ENCODE peak calls at places on chromosomes 3 and 15, in five cellular contexts. H is A673, V is AG04450, M is cardiac muscle cell, F is Peyer's patch. S is an unnamed sample.

GRCh38 chr3:60055765-60056164 is 1005.9 kb upstream of the CFAP20DC start:
- DNase-seq in H (no peak), V (no peak), M (peak), F (no peak), S (no peak)

GRCh38 chr15:85755471-85755870 is 39.3 kb downstream of the KLHL25 start:
- DNase-seq in H (no peak), V (no peak), M (no peak), F (no peak), S (no peak)

GRCh38 chr3:186598108-186598784 is 14.6 kb upstream of the AHSG start:
- DNase-seq in H (no peak), V (no peak), M (peak), F (no peak), S (peak)

GRCh38 chr15:70140543-70141375 is 43.0 kb upstream of the TLE3 start:
- DNase-seq in H (peak), V (no peak), M (no peak), F (peak), S (no peak)

GRCh38 chr3:141332436-141332835 is 35.9 kb upstream of the ZBTB38 start:
- DNase-seq in H (no peak), V (no peak), M (no peak), F (no peak), S (no peak)

GRCh38 chr3:186467969-186468368 is 76.2 kb downstream of the CRYGS start:
- DNase-seq in H (no peak), V (no peak), M (no peak), F (no peak), S (no peak)

GRCh38 chr3:10983219-10983916 is 9.2 kb upstream of the SLC6A1 start:
- DNase-seq in H (peak), V (no peak), M (peak), F (no peak), S (no peak)

GRCh38 chr3:12948891-12949711 is 107.7 kb upstream of the RPL32 start:
- DNase-seq in H (no peak), V (no peak), M (no peak), F (no peak), S (no peak)

GRCh38 chr15:48702569-48703239 is 57.2 kb upstream of the FBN1 start:
- DNase-seq in H (no peak), V (no peak), M (no peak), F (no peak), S (no peak)

GRCh38 chr3:5149306-5149880 is 27.3 kb downstream of the ARL8B start:
- DNase-seq in H (no peak), V (no peak), M (no peak), F (no peak), S (no peak)

GRCh38 chr15:78120523-78120922 is 10.7 kb downstream of the CIB2 start:
- DNase-seq in H (no peak), V (no peak), M (no peak), F (no peak), S (no peak)

GRCh38 chr3:14588713-14589112 is 48.6 kb upstream of the GRIP2 start:
- DNase-seq in H (no peak), V (no peak), M (no peak), F (no peak), S (no peak)

GRCh38 chr15:55224892-55225291 is 28.2 kb upstream of the RSL24D1 start:
- DNase-seq in H (no peak), V (no peak), M (peak), F (no peak), S (no peak)

GRCh38 chr3:47867451-47868017 is 64.6 kb downstream of the DHX30 start:
- DNase-seq in H (no peak), V (no peak), M (no peak), F (no peak), S (no peak)

GRCh38 chr15:88066758-88067157 is 189.8 kb downstream of the NTRK3 start:
- DNase-seq in H (no peak), V (no peak), M (no peak), F (no peak), S (no peak)

GRCh38 chr3:187843654-187844053 is 98.4 kb upstream of the BCL6 start:
- DNase-seq in H (no peak), V (no peak), M (no peak), F (no peak), S (peak)

GRCh38 chr3:89521328-89521727 is 413.9 kb downstream of the EPHA3 start:
- DNase-seq in H (no peak), V (no peak), M (no peak), F (no peak), S (no peak)

GRCh38 chr3:195186041-195186709 is 84.8 kb downstream of the XXYLT1 start:
- DNase-seq in H (no peak), V (no peak), M (no peak), F (no peak), S (no peak)

GRCh38 chr15:96254168-96254567 is 76.3 kb upstream of the NR2F2 start:
- DNase-seq in H (no peak), V (no peak), M (no peak), F (no peak), S (no peak)

GRCh38 chr15:43954181-43954621 is 127.4 kb downstream of the WDR76 start:
- DNase-seq in H (no peak), V (no peak), M (no peak), F (no peak), S (no peak)

GRCh38 chr3:184757010-184757651 is 45.3 kb upstream of the MAGEF1 start:
- DNase-seq in H (peak), V (peak), M (peak), F (no peak), S (peak)

GRCh38 chr3:98768961-98769360 is 5.8 kb downstream of the ST3GAL6 start:
- DNase-seq in H (peak), V (no peak), M (no peak), F (no peak), S (no peak)

GRCh38 chr15:78658823-78659222 is 17.8 kb upstream of the CHRNB4 start:
- DNase-seq in H (no peak), V (no peak), M (no peak), F (no peak), S (no peak)

GRCh38 chr15:90686435-90687218 is 30.5 kb upstream of the BLM start:
- DNase-seq in H (no peak), V (no peak), M (no peak), F (no peak), S (no peak)

GRCh38 chr15:48089664-48090063 is 31.1 kb upstream of the SLC24A5 start:
- DNase-seq in H (peak), V (no peak), M (no peak), F (no peak), S (no peak)

GRCh38 chr15:68993276-68993675 is 21.2 kb upstream of the NOX5 start:
- DNase-seq in H (no peak), V (no peak), M (no peak), F (no peak), S (no peak)

GRCh38 chr15:82021021-82021420 is 24.8 kb downstream of the MEX3B start:
- DNase-seq in H (no peak), V (no peak), M (no peak), F (no peak), S (no peak)

GRCh38 chr3:106305127-106305526 is 436.3 kb upstream of the CBLB start:
- DNase-seq in H (no peak), V (no peak), M (no peak), F (no peak), S (no peak)

GRCh38 chr3:34807611-34808010 is 831.7 kb upstream of the ARPP21 start:
- DNase-seq in H (no peak), V (no peak), M (no peak), F (no peak), S (no peak)

GRCh38 chr15:75565062-75565970 is 13.8 kb downstream of the PTPN9 start:
- DNase-seq in H (no peak), V (no peak), M (no peak), F (no peak), S (no peak)

GRCh38 chr3:147412917-147413711 is 3.9 kb downstream of the ZIC1 start:
- DNase-seq in H (no peak), V (no peak), M (no peak), F (no peak), S (no peak)

GRCh38 chr3:57227930-57228733 is 603 bp downstream of the APPL1 start:
- DNase-seq in H (peak), V (no peak), M (peak), F (peak), S (peak)

GRCh38 chr3:84998545-84998944 is 39.8 kb downstream of the CADM2 start:
- DNase-seq in H (no peak), V (no peak), M (no peak), F (no peak), S (no peak)

DNA sequence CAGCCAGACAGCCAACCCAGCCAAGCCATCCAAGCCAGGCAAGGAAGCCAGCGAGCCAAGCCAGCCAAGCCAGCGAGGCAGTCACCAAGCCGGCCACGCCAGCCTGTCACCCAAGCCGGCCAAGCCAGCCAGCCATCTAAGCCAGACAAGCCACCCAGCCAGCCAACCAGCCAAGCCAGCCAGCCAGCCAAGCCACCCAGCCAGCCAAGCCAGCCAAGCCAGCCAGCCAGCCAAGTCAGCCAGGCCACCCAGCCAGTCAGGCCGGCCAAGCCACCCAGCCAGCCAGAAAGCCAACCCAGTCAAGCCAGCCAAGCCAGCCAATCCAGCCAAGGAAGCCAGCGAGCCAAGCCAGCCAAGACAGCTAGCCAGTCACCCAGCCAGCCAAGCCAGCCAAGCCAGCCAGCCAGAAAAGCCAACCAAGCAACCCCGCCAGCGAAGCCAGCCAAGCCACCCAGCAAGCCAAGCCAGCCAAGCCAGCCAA is 201.2 kb downstream of the GOLGA6L6 start:
- DNase-seq in H (no peak), V (no peak), M (peak), F (peak), S (peak)
- TF ChIP-seq CTCF in H (no peak), V (no peak), M (no peak), F (no peak), S (no peak)

DNA sequence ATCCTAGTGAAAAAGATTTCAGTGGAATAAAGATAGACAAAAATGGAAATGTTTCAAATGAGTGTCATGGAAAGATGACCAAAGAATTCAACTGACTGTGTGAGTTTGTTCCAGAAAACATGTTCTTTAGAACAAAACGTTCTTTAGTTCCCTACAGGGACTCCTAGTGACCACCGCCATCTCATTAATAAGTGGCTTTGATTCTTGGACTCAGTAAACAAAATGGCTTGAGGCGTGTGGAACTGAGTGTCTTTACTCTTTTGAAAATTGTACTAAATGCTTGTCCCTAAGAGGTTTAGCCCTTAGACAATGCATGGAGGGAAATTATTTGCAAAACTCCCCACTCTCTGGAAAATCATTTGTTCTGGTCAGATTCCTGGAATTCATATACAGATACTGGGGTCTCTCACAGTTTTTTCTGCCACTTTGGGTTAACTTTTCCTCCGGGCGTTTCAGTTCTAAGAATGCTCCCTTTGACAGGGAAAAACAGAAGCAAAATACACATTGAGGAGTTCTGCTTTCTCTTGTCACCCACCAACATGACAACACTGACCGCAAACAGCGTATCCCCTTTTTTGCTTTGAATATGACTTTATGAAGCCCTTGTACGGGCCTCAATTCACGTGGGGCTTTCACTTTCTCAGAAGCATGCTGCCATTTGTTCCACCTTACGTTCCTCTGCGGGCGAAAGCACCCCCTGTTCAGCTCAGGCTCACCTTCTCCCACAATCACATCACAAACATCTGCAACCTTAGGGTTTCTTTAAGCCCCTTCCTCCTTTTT is 15.3 kb upstream of the NRROS start:
- DNase-seq in H (no peak), V (no peak), M (no peak), F (peak), S (no peak)
- H3K27ac ChIP-seq in H (no peak), V (no peak), M (no peak), F (no peak), S (peak)

GRCh38 chr3:62727981-62728380 is 147.2 kb downstream of the CADPS start:
- DNase-seq in H (no peak), V (no peak), M (no peak), F (no peak), S (no peak)
- TF ChIP-seq CTCF in H (no peak), V (no peak), M (no peak), F (no peak), S (no peak)

GRCh38 chr3:156535162-156535627 is 19.7 kb downstream of the SSR3 start:
- DNase-seq in H (peak), V (peak), M (peak), F (no peak), S (peak)

GRCh38 chr3:156533205-156533604 is 21.7 kb downstream of the SSR3 start:
- DNase-seq in H (no peak), V (no peak), M (no peak), F (no peak), S (no peak)

GRCh38 chr3:156532730-156533129 is 22.2 kb downstream of the SSR3 start:
- DNase-seq in H (no peak), V (no peak), M (no peak), F (no peak), S (no peak)

GRCh38 chr3:156527060-156527459 is 27.9 kb downstream of the SSR3 start:
- DNase-seq in H (no peak), V (no peak), M (no peak), F (no peak), S (no peak)

GRCh38 chr3:156530969-156531368 is 23.9 kb downstream of the SSR3 start:
- DNase-seq in H (no peak), V (no peak), M (no peak), F (no peak), S (no peak)
- H3K27ac ChIP-seq in H (no peak), V (no peak), M (no peak), F (no peak), S (no peak)

DNA sequence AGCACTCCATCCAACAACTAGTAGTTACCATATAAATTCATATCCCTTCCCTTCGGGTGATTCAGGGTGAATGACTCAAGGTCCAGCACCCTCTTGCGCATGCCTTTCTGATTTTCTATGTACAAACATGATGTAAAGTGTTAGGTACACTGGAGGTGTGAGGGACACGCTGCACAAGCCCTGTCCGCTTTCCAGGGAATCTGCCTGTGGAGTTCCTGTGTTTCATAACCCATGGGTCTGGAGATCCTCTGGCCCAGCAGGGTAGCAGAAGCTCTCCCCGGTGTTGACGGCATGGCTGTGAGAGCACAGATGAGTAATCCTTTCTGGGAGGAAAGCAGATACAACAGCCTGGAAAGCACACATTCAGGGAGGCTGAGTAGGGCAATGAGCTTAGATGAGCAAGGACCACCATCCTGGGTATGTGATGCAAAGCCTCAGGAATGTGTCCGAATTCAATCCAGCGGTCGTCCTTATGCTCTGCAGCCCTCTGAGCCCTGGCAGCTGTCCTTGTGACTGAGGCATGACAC is 142.9 kb upstream of the TP63 start:
- DNase-seq in H (peak), V (no peak), M (no peak), F (no peak), S (no peak)
- TF ChIP-seq CTCF in H (no peak), V (no peak), M (no peak), F (no peak), S (no peak)

DNA sequence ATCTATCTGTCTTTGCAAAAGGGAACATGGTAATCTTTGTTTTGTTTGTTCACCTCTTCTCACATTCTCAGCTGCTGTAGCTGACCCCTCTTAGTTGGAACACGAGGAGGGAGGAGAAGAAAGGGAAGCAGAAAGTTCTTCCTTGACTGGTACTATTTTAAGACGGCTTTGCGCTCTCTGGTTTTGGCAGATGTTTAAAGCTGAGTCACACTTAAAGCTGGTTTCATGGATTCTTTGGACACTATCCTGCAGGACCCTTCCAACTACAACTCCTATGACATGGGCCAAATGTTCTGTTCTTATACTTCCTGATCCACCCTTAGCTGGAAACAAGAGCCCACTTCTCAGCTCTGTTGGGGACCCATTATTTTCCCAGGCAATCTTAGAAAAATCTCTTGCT is 40.6 kb upstream of the FXR1 start:
- DNase-seq in H (no peak), V (no peak), M (no peak), F (no peak), S (no peak)
- H3K27ac ChIP-seq in H (no peak), V (no peak), M (no peak), F (no peak), S (no peak)

GRCh38 chr15:53389271-53389670 is 370.2 kb downstream of the WDR72 start:
- DNase-seq in H (no peak), V (no peak), M (no peak), F (no peak), S (no peak)

GRCh38 chr15:53384417-53384816 is 375.0 kb downstream of the WDR72 start:
- DNase-seq in H (no peak), V (no peak), M (no peak), F (no peak), S (no peak)
- TF ChIP-seq CTCF in H (no peak), V (no peak), M (no peak), F (peak), S (no peak)

GRCh38 chr15:41487376-41487775 is 6.3 kb upstream of the ITPKA start:
- DNase-seq in H (no peak), V (no peak), M (no peak), F (no peak), S (no peak)

GRCh38 chr15:41487802-41488201 is 5.9 kb upstream of the ITPKA start:
- DNase-seq in H (no peak), V (no peak), M (no peak), F (no peak), S (no peak)

GRCh38 chr15:41490355-41490754 is 3.3 kb upstream of the ITPKA start:
- DNase-seq in H (peak), V (peak), M (no peak), F (no peak), S (no peak)

GRCh38 chr15:41491889-41492288 is 1.8 kb upstream of the ITPKA start:
- DNase-seq in H (no peak), V (no peak), M (no peak), F (no peak), S (no peak)

GRCh38 chr15:41489641-41490040 is 4.0 kb upstream of the ITPKA start:
- DNase-seq in H (no peak), V (no peak), M (no peak), F (no peak), S (no peak)
- H3K27ac ChIP-seq in H (no peak), V (peak), M (no peak), F (no peak), S (no peak)

GRCh38 chr3:123194552-123194951 is 7.2 kb upstream of the SEC22A start:
- DNase-seq in H (no peak), V (no peak), M (peak), F (no peak), S (peak)
- TF ChIP-seq CTCF in H (no peak), V (peak), M (peak), F (peak), S (no peak)

S was measured in heart right ventricle.